ENCODE peak calls at places on chromosomes 4 and X, in eight cellular contexts. M, Z, A, L, S, H, V and E are unnamed samples.

GRCh38 chr4:181143241-181143854 is 1099.9 kb upstream of the TENM3 start:
- DNase-seq in M (peak), Z (peak), A (peak), L (peak), S (peak), H (no peak), V (peak), E (peak)

GRCh38 chr4:106245176-106245575 is 70.8 kb downstream of the TBCK start:
- DNase-seq in M (no peak), Z (no peak), A (no peak), L (no peak), S (no peak), H (no peak), V (no peak), E (no peak)

GRCh38 chr4:163991268-163991667 is 496.8 kb downstream of the TMA16 start:
- DNase-seq in M (no peak), Z (no peak), A (no peak), L (no peak), S (no peak), H (no peak), V (no peak), E (no peak)

GRCh38 chrX:150486011-150486410 is 82.4 kb upstream of the MTM1 start:
- DNase-seq in M (no peak), Z (peak), A (peak), L (peak), S (no peak), H (peak), V (no peak), E (no peak)

GRCh38 chr4:15336410-15337184 is 91.2 kb upstream of the C1QTNF7 start:
- DNase-seq in M (no peak), Z (no peak), A (peak), L (no peak), S (no peak), H (no peak), V (no peak), E (no peak)

GRCh38 chrX:133983243-133983973 is 2.0 kb downstream of the GPC3 start:
- DNase-seq in M (no peak), Z (no peak), A (peak), L (no peak), S (no peak), H (no peak), V (no peak), E (no peak)

GRCh38 chrX:72366746-72367145 is 61.0 kb upstream of the CITED1 start:
- DNase-seq in M (no peak), Z (no peak), A (no peak), L (no peak), S (no peak), H (no peak), V (no peak), E (no peak)

GRCh38 chr4:109730294-109731051 is 603 bp upstream of the PLA2G12A start:
- DNase-seq in M (peak), Z (no peak), A (no peak), L (no peak), S (peak), H (peak), V (peak), E (peak)

GRCh38 chr4:131367441-131367840 is 1781.7 kb upstream of the PCDH10 start:
- DNase-seq in M (no peak), Z (no peak), A (no peak), L (no peak), S (no peak), H (no peak), V (no peak), E (no peak)

GRCh38 chr4:188428935-188429334 is 289.7 kb downstream of the TRIML1 start:
- DNase-seq in M (no peak), Z (no peak), A (peak), L (no peak), S (no peak), H (no peak), V (no peak), E (no peak)